ENCODE peak calls at places on chromosomes 12 and 14, in ten cellular contexts. B, W, V, J, L, Y, C, E, P and Q are unnamed samples.

GRCh38 chr14:23407516-23408306 is at the start of gene MYH6:
- DNase-seq in V (no peak), L (no peak), J (no peak), B (no peak), P (no peak), Y (no peak), C (no peak), W (no peak), E (no peak), Q (no peak)

GRCh38 chr14:90405755-90406154 is 8.9 kb downstream of the CALM1 start:
- DNase-seq in J (no peak), B (no peak), Y (no peak), P (no peak), W (no peak), C (no peak), L (no peak), V (no peak), E (no peak), Q (no peak)

GRCh38 chr12:103928736-103929050 is 1.5 kb upstream of the HSP90B1 start:
- DNase-seq in P (no peak), W (no peak), B (no peak), E (peak; percentile 27), Y (peak; percentile 37), J (no peak), V (peak; percentile 44), L (no peak), C (no peak), Q (no peak)

GRCh38 chr12:128486951-128487350 is 220.0 kb downstream of the TMEM132C start:
- DNase-seq in Y (no peak), V (no peak), E (no peak), W (no peak), B (no peak), P (no peak), J (no peak), C (no peak), L (no peak), Q (no peak)

GRCh38 chr14:89507926-89508460 is 91.0 kb upstream of the FOXN3 start:
- DNase-seq in W (no peak), P (no peak), E (no peak), V (no peak), J (no peak), Y (no peak), L (peak; percentile 11), B (peak; percentile 62), C (peak; percentile 79), Q (peak; percentile 27)

GRCh38 chr12:48351022-48351708 is 446 bp upstream of the ZNF641 start:
- DNase-seq in W (peak; percentile 72), Y (no peak), L (peak; percentile 91), B (peak; percentile 53), P (peak; percentile 61), J (no peak), C (peak; percentile 69), V (peak; percentile 60), E (peak; percentile 83), Q (peak; percentile 32)

GRCh38 chr12:62654558-62655241 is 188.1 kb downstream of the MON2 start:
- DNase-seq in J (no peak), Y (no peak), L (no peak), P (no peak), W (no peak), V (no peak), B (no peak), E (peak; percentile 53), C (no peak), Q (no peak)

GRCh38 chr12:34205401-34205800 is 183.1 kb downstream of the ALG10 start:
- DNase-seq in V (no peak), W (no peak), B (no peak), C (no peak), L (no peak), P (no peak), J (no peak), E (no peak), Y (no peak), Q (no peak)

GRCh38 chr12:66573605-66574004 is 105.3 kb downstream of the GRIP1 start:
- DNase-seq in L (no peak), W (no peak), B (no peak), E (no peak), Y (no peak), P (no peak), V (no peak), C (no peak), J (no peak), Q (no peak)

GRCh38 chr12:87603727-87604126 is 425.5 kb downstream of the C12orf50 start:
- DNase-seq in C (peak; percentile 25), P (no peak), V (no peak), Y (no peak), L (no peak), E (no peak), B (no peak), J (no peak), W (no peak), Q (no peak)

GRCh38 chr12:117284160-117284559 is 77.3 kb downstream of the NOS1 start:
- DNase-seq in Y (no peak), C (no peak), B (no peak), E (no peak), V (no peak), L (no peak), W (no peak), P (no peak), J (peak; percentile 75), Q (no peak)

GRCh38 chr12:111546758-111547383 is 52.2 kb downstream of the ATXN2 start:
- DNase-seq in Y (no peak), V (no peak), B (peak; percentile 25), P (no peak), J (no peak), W (no peak), L (peak; percentile 48), C (peak; percentile 38), E (no peak), Q (no peak)

GRCh38 chr14:64777461-64777860 is 73.2 kb downstream of the PLEKHG3 start:
- DNase-seq in J (no peak), Y (no peak), L (no peak), B (no peak), C (no peak), W (no peak), V (no peak), P (no peak), E (no peak), Q (no peak)

GRCh38 chr14:94517641-94518257 is 8.5 kb upstream of the SERPINA12 start:
- DNase-seq in Y (no peak), V (peak; percentile 46), J (no peak), W (no peak), L (no peak), P (no peak), C (no peak), B (no peak), E (no peak), Q (no peak)

DNA sequence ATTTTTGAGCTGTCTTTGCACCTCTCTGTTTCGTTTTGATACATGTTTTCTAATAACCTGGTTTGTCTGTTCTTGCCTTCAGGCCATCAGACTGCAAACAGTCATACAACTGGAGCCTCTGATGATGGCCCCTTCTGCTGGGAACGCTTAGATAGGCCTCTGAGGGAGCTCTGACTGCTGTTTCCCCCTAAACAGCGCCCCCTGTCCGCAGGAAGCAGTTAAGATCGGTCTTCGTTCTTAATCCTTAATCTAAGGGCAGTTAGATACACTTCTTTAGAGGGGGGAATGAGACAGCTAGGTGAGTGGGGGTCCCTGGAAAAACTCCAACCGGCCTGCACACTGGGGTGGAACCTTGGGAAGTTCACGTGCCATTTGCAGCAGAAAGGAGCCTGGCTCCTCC is 1338.8 kb upstream of the SEL1L start:
- DNase-seq in B (no peak), V (no peak), C (no peak), W (no peak), Y (no peak), E (peak; percentile 22), J (peak; percentile 45), L (no peak), P (no peak), Q (no peak)
- TF ChIP-seq CTCF in B (peak; percentile 7), V (no peak), C (no peak), W (peak; percentile 4), Y (no peak), E (no peak), J (peak; percentile 35), L (no peak), P (no peak), Q (peak; percentile 11)

GRCh38 chr12:110316861-110317260 is 35.8 kb downstream of the ATP2A2 start:
- DNase-seq in L (peak; percentile 89), P (no peak), J (no peak), E (no peak), Y (no peak), V (no peak), B (peak; percentile 76), W (no peak), C (peak; percentile 75), Q (no peak)

GRCh38 chr12:110310754-110311153 is 29.7 kb downstream of the ATP2A2 start:
- DNase-seq in Y (no peak), V (no peak), E (no peak), P (no peak), B (no peak), C (no peak), W (no peak), L (peak; percentile 45), J (no peak), Q (no peak)

GRCh38 chr12:110314308-110314707 is 33.3 kb downstream of the ATP2A2 start:
- DNase-seq in J (no peak), L (peak; percentile 95), E (no peak), V (no peak), B (peak; percentile 83), W (no peak), C (peak; percentile 74), Y (no peak), P (no peak), Q (no peak)

GRCh38 chr12:110311903-110312302 is 30.9 kb downstream of the ATP2A2 start:
- DNase-seq in W (no peak), C (no peak), Y (no peak), P (no peak), E (peak; percentile 58), V (no peak), L (no peak), B (no peak), J (no peak), Q (no peak)

GRCh38 chr12:110312581-110313360 is 31.7 kb downstream of the ATP2A2 start:
- DNase-seq in V (peak; percentile 42), W (no peak), E (no peak), B (peak; percentile 66), C (peak; percentile 75), L (peak; percentile 78), Y (no peak), P (no peak), J (no peak), Q (peak; percentile 4)
- TF ChIP-seq CTCF in V (no peak), W (no peak), E (no peak), B (no peak), C (no peak), L (no peak), Y (no peak), P (no peak), J (no peak), Q (no peak)

GRCh38 chr12:83827860-83828259 is 1084.7 kb downstream of the SLC6A15 start:
- DNase-seq in E (peak; percentile 81), B (peak; percentile 59), W (no peak), V (no peak), L (peak; percentile 2), P (no peak), Y (no peak), C (no peak), J (peak; percentile 25), Q (no peak)
- TF ChIP-seq CTCF in E (no peak), B (peak; percentile 29), W (no peak), V (no peak), L (no peak), P (no peak), Y (no peak), C (peak; percentile 12), J (no peak), Q (no peak)

DNA sequence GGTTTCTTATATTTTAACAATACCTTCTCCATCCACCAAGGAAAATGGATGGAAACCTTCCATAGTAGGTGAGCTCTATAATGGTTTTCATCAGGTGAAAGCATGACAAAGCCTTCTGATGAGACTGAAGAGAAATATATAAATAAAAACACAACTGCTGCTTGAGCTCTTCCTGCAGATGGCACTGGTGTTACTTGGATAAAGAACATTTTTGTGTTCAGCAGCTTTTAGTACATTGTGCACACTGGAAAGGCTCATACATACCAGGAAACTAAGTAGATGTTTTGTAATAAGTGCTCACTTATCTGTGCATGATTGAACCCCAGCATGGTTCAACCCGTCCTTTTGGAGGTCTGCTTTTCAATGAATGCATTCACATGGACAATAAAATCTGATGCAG is 357.3 kb upstream of the MIS18BP1 start:
- DNase-seq in J (no peak), E (peak; percentile 21), B (peak; percentile 1), P (no peak), W (peak; percentile 24), L (peak; percentile 3), V (no peak), C (peak; percentile 33), Y (no peak), Q (no peak)
- TF ChIP-seq CTCF in J (peak; percentile 12), E (no peak), B (no peak), P (no peak), W (no peak), L (no peak), V (no peak), C (peak; percentile 64), Y (no peak), Q (peak; percentile 12)